ENCODE peak calls at places on chromosomes 6 and 20, in six cellular contexts. E, C, Z, B, O and N are unnamed samples.

GRCh38 chr6:53447869-53448268 is 97.0 kb downstream of the GCLC start:
- DNase-seq in Z (no peak), B (no peak), E (no peak), O (no peak), C (no peak), N (no peak)

GRCh38 chr6:2245954-2246863 is 804 bp upstream of the GMDS start:
- DNase-seq in Z (peak; percentile 35), C (peak; percentile 48), O (peak; percentile 82), B (peak; percentile 49), E (peak; percentile 76), N (no peak)

GRCh38 chr6:52547647-52548352 is 29.1 kb downstream of the TRAM2 start:
- DNase-seq in C (peak; percentile 60), O (no peak), E (no peak), B (peak; percentile 87), Z (no peak), N (no peak)

GRCh38 chr6:167047554-167047953 is 48.4 kb downstream of the CEP43 start:
- DNase-seq in Z (no peak), O (no peak), B (no peak), E (no peak), C (no peak), N (no peak)

GRCh38 chr20:48210111-48211029 is 425.1 kb upstream of the SULF2 start:
- DNase-seq in C (no peak), E (no peak), B (no peak), O (no peak), Z (no peak), N (no peak)

GRCh38 chr6:96014846-96015245 is 928 bp upstream of the FUT9 start:
- DNase-seq in O (no peak), B (no peak), E (no peak), C (no peak), Z (no peak), N (no peak)

GRCh38 chr6:161413361-161413771 is 139.5 kb upstream of the AGPAT4 start:
- DNase-seq in O (no peak), Z (no peak), B (no peak), E (no peak), C (no peak), N (no peak)

GRCh38 chr6:46274502-46274901 is 103.7 kb upstream of the ENPP5 start:
- DNase-seq in C (no peak), B (no peak), E (no peak), O (no peak), Z (no peak), N (no peak)

GRCh38 chr20:19922716-19923115 is 94.4 kb upstream of the NAA20 start:
- DNase-seq in E (no peak), O (no peak), Z (no peak), B (no peak), C (no peak), N (no peak)

GRCh38 chr6:14838041-14838596 is 407.8 kb upstream of the JARID2 start:
- DNase-seq in B (no peak), C (peak; percentile 81), Z (no peak), E (no peak), O (no peak), N (no peak)

GRCh38 chr20:37533154-37533715 is 5.6 kb upstream of the BLCAP start:
- DNase-seq in C (peak; percentile 12), Z (no peak), O (no peak), E (no peak), B (no peak), N (no peak)

GRCh38 chr20:22001886-22002285 is 296.4 kb downstream of the PAX1 start:
- DNase-seq in E (no peak), B (no peak), Z (no peak), O (no peak), C (peak; percentile 53), N (no peak)

GRCh38 chr20:31740656-31741323 is 1.7 kb downstream of the TPX2 start:
- DNase-seq in B (no peak), Z (no peak), O (no peak), E (no peak), C (no peak), N (no peak)

GRCh38 chr6:129882510-129883023 is 21.5 kb upstream of the TMEM244 start:
- DNase-seq in C (no peak), E (no peak), B (no peak), Z (no peak), O (no peak), N (no peak)

GRCh38 chr6:20325641-20326421 is 75.8 kb upstream of the E2F3 start:
- DNase-seq in B (no peak), C (peak; percentile 9), O (no peak), Z (no peak), E (no peak), N (no peak)

GRCh38 chr6:159977242-159978214 is 8.6 kb downstream of the IGF2R start:
- DNase-seq in E (peak; percentile 85), C (peak; percentile 79), Z (no peak), O (no peak), B (peak; percentile 79), N (no peak)
- H3K4me3 ChIP-seq in E (no peak overlapping the region), C (peak overlapping the region; percentile 22), Z (peak overlapping the region; percentile 34), O (no peak overlapping the region), B (no peak overlapping the region), N (no peak overlapping the region)

DNA sequence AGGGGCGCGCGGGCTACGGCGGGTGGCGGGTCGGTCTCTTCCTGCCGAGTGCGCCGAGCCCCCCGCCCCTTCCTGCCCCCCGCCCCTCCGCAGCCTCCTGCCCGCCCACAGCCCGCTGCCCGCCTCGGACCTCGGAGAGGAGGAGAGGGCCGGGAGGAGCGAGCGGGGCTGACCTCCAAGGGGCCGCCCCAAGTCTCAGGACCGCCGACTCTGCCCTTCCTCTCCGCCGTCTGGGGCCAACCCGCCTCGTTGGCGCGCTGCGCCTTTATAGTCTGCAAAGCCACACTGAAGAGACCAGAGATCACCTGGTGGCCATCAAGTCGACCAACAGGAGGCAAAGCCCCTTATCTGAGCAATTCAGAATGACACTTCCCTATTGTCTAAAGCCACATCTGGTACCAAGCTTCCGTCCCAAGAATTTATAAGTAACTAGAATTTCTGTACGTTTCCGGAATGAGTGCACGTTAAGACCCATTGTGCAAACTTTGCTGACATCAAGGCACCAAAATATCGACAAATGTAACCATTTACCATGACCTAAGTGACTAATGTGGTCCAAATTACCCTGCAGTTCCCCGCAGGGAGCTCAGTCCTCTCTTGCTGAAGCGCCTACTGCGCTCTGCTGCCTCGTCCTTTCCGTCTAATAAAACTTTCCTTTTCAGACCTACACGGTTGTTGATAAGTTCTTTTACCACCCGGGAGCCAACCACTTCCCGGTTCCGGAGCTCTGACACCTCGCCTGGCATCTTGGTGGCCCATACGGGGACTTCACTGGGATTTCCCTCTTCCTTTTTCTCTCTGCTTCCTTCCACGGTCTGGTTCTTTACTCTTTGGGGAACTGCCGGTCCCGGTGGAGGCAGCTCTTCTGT is at the start of gene CPXM1:
- DNase-seq in B (no peak), E (no peak), O (no peak), C (no peak), Z (no peak), N (no peak)
- TF ChIP-seq CTCF in B (no peak), E (no peak), O (no peak), C (no peak), Z (no peak), N (no peak)

GRCh38 chr6:55175778-55176084 is 1.4 kb downstream of the HCRTR2 start:
- DNase-seq in C (no peak), E (no peak), B (no peak), Z (no peak), O (no peak), N (no peak)

GRCh38 chr6:55174211-55175013 is at the start of gene HCRTR2:
- DNase-seq in B (peak; percentile 7), E (no peak), O (no peak), C (no peak), Z (no peak), N (no peak)

GRCh38 chr6:55176958-55177357 is 2.6 kb downstream of the HCRTR2 start:
- DNase-seq in E (no peak), O (no peak), C (no peak), Z (no peak), B (peak; percentile 52), N (no peak)

GRCh38 chr6:55180258-55180657 is 5.9 kb downstream of the HCRTR2 start:
- DNase-seq in B (no peak), E (no peak), C (no peak), O (no peak), Z (no peak), N (no peak)

GRCh38 chr6:55175078-55175777 is 913 bp downstream of the HCRTR2 start:
- DNase-seq in B (no peak), E (no peak), C (no peak), O (no peak), Z (no peak), N (no peak)
- H3K4me3 ChIP-seq in B (no peak overlapping the region), E (no peak overlapping the region), C (no peak overlapping the region), O (no peak overlapping the region), Z (no peak overlapping the region), N (no peak overlapping the region)

DNA sequence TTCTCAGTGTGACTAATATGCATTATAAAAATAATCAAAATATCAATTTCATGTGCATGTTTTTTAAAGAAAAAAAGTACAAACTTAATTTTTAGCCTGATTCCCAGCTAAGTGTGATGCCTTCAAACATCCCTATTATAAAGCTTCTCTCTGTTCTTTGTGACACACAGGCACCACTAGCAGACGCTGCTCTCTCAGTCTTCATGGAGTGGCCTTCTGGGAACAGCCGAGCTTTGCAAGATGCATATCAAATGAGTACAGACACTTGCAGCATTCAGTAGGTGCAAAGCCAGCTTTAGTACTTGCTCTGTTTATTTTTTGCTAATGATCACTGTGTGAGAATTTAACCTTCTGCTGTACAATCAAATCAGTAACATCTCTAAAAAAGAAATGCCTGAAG is 340.0 kb downstream of the ADGRB3 start:
- DNase-seq in E (no peak), C (no peak), Z (no peak), O (no peak), B (peak; percentile 22), N (no peak)
- TF ChIP-seq CTCF in E (no peak), C (peak; percentile 17), Z (peak; percentile 51), O (no peak), B (no peak), N (peak; percentile 70)

DNA sequence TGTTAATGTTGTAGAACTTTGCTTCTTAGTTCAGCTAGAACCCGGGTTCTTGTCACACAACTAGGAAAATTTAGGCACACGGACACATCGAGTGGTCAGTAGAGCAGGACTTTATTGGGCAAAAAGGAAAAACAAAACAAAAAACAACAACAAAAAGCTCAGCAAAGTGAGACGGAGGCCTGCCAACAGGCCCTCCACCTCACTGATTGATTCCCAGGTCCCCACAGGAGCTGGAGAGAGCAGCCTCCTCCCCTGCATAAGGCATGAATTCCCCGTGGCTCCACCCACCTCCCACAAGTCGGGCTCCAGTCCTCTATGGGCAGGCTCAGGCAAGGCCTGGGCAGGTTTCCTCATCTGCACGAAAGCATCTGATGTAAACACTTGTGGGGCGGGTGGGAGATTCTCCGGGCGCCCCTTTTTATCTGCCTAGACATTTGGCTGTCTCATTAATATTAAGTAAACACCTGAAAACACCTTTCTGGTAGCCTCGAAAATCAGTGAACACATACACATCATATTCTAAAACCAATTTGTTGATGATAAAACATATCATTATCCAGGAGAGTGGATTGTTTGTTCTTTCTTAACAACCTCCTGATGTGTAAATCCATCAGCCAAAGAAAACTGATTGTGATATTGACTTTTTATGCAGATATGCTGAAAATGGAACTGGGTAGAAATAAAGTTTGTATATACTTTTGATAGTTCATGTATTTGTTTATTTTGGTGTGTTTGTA is 75.5 kb downstream of the ADGRG6 start:
- DNase-seq in O (no peak), B (no peak), Z (no peak), C (no peak), E (no peak), N (no peak)
- H3K4me3 ChIP-seq in O (no peak overlapping the region), B (no peak overlapping the region), Z (peak overlapping the region; percentile 43), C (no peak overlapping the region), E (no peak overlapping the region), N (no peak overlapping the region)